ENCODE peak calls at places on chromosomes 13 and 19, in nine cellular contexts. One of them, this sample, is unnamed.

GRCh38 chr13:39581177-39581576 is 21.8 kb downstream of the LHFPL6 start:
- DNase-seq in stimulated activated CD8-positive, alpha-beta memory T cell treated with anti-CD3 and anti-CD28 coated beads, Interleukin-12 subunit alpha, Interleukin-12 subunit beta, amount 100 ng/mL, for 4 hours: no peak
- DNase-seq in CD4-positive, alpha-beta T cell: no peak
- DNase-seq in NCI-H460: no peak
- DNase-seq in Peyer's patch: no peak
- DNase-seq in OCI-LY7: peak
- DNase-seq in NT2/D1: no peak
- DNase-seq in SW480: no peak
- DNase-seq in iPS DF 19.7: no peak
- DNase-seq in this sample: no peak

GRCh38 chr13:111852701-111853100 is 214.2 kb upstream of the SOX1 start:
- DNase-seq in stimulated activated CD8-positive, alpha-beta memory T cell treated with anti-CD3 and anti-CD28 coated beads, Interleukin-12 subunit alpha, Interleukin-12 subunit beta, amount 100 ng/mL, for 4 hours: no peak
- DNase-seq in NCI-H460: no peak
- DNase-seq in iPS DF 19.7: no peak
- DNase-seq in Peyer's patch: no peak
- DNase-seq in OCI-LY7: no peak
- DNase-seq in SW480: no peak
- DNase-seq in CD4-positive, alpha-beta T cell: no peak
- DNase-seq in NT2/D1: no peak
- DNase-seq in this sample: no peak

GRCh38 chr19:55766466-55766865 is 2.5 kb upstream of the RFPL4AL1 start:
- DNase-seq in iPS DF 19.7: no peak
- DNase-seq in NT2/D1: no peak
- DNase-seq in OCI-LY7: no peak
- DNase-seq in CD4-positive, alpha-beta T cell: no peak
- DNase-seq in Peyer's patch: no peak
- DNase-seq in NCI-H460: no peak
- DNase-seq in stimulated activated CD8-positive, alpha-beta memory T cell treated with anti-CD3 and anti-CD28 coated beads, Interleukin-12 subunit alpha, Interleukin-12 subunit beta, amount 100 ng/mL, for 4 hours: no peak
- DNase-seq in SW480: peak
- DNase-seq in this sample: no peak

GRCh38 chr19:9498183-9498902 is at the start of gene ZNF560:
- DNase-seq in stimulated activated CD8-positive, alpha-beta memory T cell treated with anti-CD3 and anti-CD28 coated beads, Interleukin-12 subunit alpha, Interleukin-12 subunit beta, amount 100 ng/mL, for 4 hours: no peak
- DNase-seq in OCI-LY7: no peak
- DNase-seq in NCI-H460: no peak
- DNase-seq in Peyer's patch: no peak
- DNase-seq in NT2/D1: peak
- DNase-seq in CD4-positive, alpha-beta T cell: no peak
- DNase-seq in SW480: no peak
- DNase-seq in iPS DF 19.7: no peak
- DNase-seq in this sample: no peak

GRCh38 chr19:5561559-5561958 is 6.2 kb downstream of the TINCR start:
- DNase-seq in iPS DF 19.7: no peak
- DNase-seq in CD4-positive, alpha-beta T cell: no peak
- DNase-seq in SW480: no peak
- DNase-seq in NCI-H460: no peak
- DNase-seq in OCI-LY7: no peak
- DNase-seq in NT2/D1: no peak
- DNase-seq in stimulated activated CD8-positive, alpha-beta memory T cell treated with anti-CD3 and anti-CD28 coated beads, Interleukin-12 subunit alpha, Interleukin-12 subunit beta, amount 100 ng/mL, for 4 hours: no peak
- DNase-seq in Peyer's patch: no peak
- DNase-seq in this sample: no peak

GRCh38 chr13:47288546-47288945 is 391.7 kb upstream of the HTR2A start:
- DNase-seq in CD4-positive, alpha-beta T cell: no peak
- DNase-seq in SW480: no peak
- DNase-seq in NT2/D1: no peak
- DNase-seq in stimulated activated CD8-positive, alpha-beta memory T cell treated with anti-CD3 and anti-CD28 coated beads, Interleukin-12 subunit alpha, Interleukin-12 subunit beta, amount 100 ng/mL, for 4 hours: no peak
- DNase-seq in OCI-LY7: no peak
- DNase-seq in iPS DF 19.7: no peak
- DNase-seq in NCI-H460: no peak
- DNase-seq in Peyer's patch: no peak
- DNase-seq in this sample: no peak

GRCh38 chr19:16106121-16106520 is 5.6 kb upstream of the RAB8A start:
- DNase-seq in stimulated activated CD8-positive, alpha-beta memory T cell treated with anti-CD3 and anti-CD28 coated beads, Interleukin-12 subunit alpha, Interleukin-12 subunit beta, amount 100 ng/mL, for 4 hours: no peak
- DNase-seq in NCI-H460: peak
- DNase-seq in NT2/D1: no peak
- DNase-seq in iPS DF 19.7: no peak
- DNase-seq in SW480: peak
- DNase-seq in CD4-positive, alpha-beta T cell: no peak
- DNase-seq in OCI-LY7: peak
- DNase-seq in Peyer's patch: no peak
- DNase-seq in this sample: no peak

GRCh38 chr19:40237791-40238190 is 11.3 kb upstream of the CCNP start:
- DNase-seq in SW480: no peak
- DNase-seq in NCI-H460: no peak
- DNase-seq in stimulated activated CD8-positive, alpha-beta memory T cell treated with anti-CD3 and anti-CD28 coated beads, Interleukin-12 subunit alpha, Interleukin-12 subunit beta, amount 100 ng/mL, for 4 hours: no peak
- DNase-seq in NT2/D1: no peak
- DNase-seq in CD4-positive, alpha-beta T cell: no peak
- DNase-seq in iPS DF 19.7: no peak
- DNase-seq in OCI-LY7: no peak
- DNase-seq in Peyer's patch: no peak
- DNase-seq in this sample: no peak

GRCh38 chr13:25840261-25840660 is 211.6 kb downstream of the SHISA2 start:
- DNase-seq in stimulated activated CD8-positive, alpha-beta memory T cell treated with anti-CD3 and anti-CD28 coated beads, Interleukin-12 subunit alpha, Interleukin-12 subunit beta, amount 100 ng/mL, for 4 hours: no peak
- DNase-seq in NT2/D1: no peak
- DNase-seq in SW480: no peak
- DNase-seq in NCI-H460: no peak
- DNase-seq in OCI-LY7: no peak
- DNase-seq in Peyer's patch: no peak
- DNase-seq in CD4-positive, alpha-beta T cell: no peak
- DNase-seq in iPS DF 19.7: no peak
- DNase-seq in this sample: no peak

GRCh38 chr19:52171321-52172169 is at the start of gene ZNF836:
- DNase-seq in SW480: peak
- DNase-seq in OCI-LY7: peak
- DNase-seq in stimulated activated CD8-positive, alpha-beta memory T cell treated with anti-CD3 and anti-CD28 coated beads, Interleukin-12 subunit alpha, Interleukin-12 subunit beta, amount 100 ng/mL, for 4 hours: peak
- DNase-seq in iPS DF 19.7: no peak
- DNase-seq in Peyer's patch: peak
- DNase-seq in NT2/D1: no peak
- DNase-seq in CD4-positive, alpha-beta T cell: peak
- DNase-seq in NCI-H460: peak
- DNase-seq in this sample: peak

GRCh38 chr19:1261863-1262686 is 7.1 kb upstream of the CIRBP start:
- DNase-seq in NCI-H460: no peak
- DNase-seq in Peyer's patch: peak
- DNase-seq in NT2/D1: no peak
- DNase-seq in OCI-LY7: no peak
- DNase-seq in SW480: peak
- DNase-seq in iPS DF 19.7: no peak
- DNase-seq in CD4-positive, alpha-beta T cell: no peak
- DNase-seq in stimulated activated CD8-positive, alpha-beta memory T cell treated with anti-CD3 and anti-CD28 coated beads, Interleukin-12 subunit alpha, Interleukin-12 subunit beta, amount 100 ng/mL, for 4 hours: no peak
- DNase-seq in this sample: no peak

GRCh38 chr13:112260108-112261055 is 115.8 kb upstream of the SPACA7 start:
- DNase-seq in iPS DF 19.7: no peak
- DNase-seq in OCI-LY7: no peak
- DNase-seq in SW480: no peak
- DNase-seq in NT2/D1: no peak
- DNase-seq in stimulated activated CD8-positive, alpha-beta memory T cell treated with anti-CD3 and anti-CD28 coated beads, Interleukin-12 subunit alpha, Interleukin-12 subunit beta, amount 100 ng/mL, for 4 hours: no peak
- DNase-seq in Peyer's patch: peak
- DNase-seq in CD4-positive, alpha-beta T cell: no peak
- DNase-seq in NCI-H460: no peak
- DNase-seq in this sample: no peak

GRCh38 chr13:19048381-19048780 is 133.2 kb downstream of the TUBA3C start:
- DNase-seq in iPS DF 19.7: no peak
- DNase-seq in SW480: no peak
- DNase-seq in stimulated activated CD8-positive, alpha-beta memory T cell treated with anti-CD3 and anti-CD28 coated beads, Interleukin-12 subunit alpha, Interleukin-12 subunit beta, amount 100 ng/mL, for 4 hours: no peak
- DNase-seq in NT2/D1: no peak
- DNase-seq in OCI-LY7: no peak
- DNase-seq in CD4-positive, alpha-beta T cell: no peak
- DNase-seq in Peyer's patch: no peak
- DNase-seq in NCI-H460: no peak
- DNase-seq in this sample: no peak

GRCh38 chr13:43732726-43733125 is 54.0 kb downstream of the ENOX1 start:
- DNase-seq in NT2/D1: no peak
- DNase-seq in iPS DF 19.7: no peak
- DNase-seq in stimulated activated CD8-positive, alpha-beta memory T cell treated with anti-CD3 and anti-CD28 coated beads, Interleukin-12 subunit alpha, Interleukin-12 subunit beta, amount 100 ng/mL, for 4 hours: no peak
- DNase-seq in CD4-positive, alpha-beta T cell: no peak
- DNase-seq in NCI-H460: no peak
- DNase-seq in SW480: no peak
- DNase-seq in Peyer's patch: no peak
- DNase-seq in OCI-LY7: no peak
- DNase-seq in this sample: no peak

GRCh38 chr19:18401580-18402112 is 4.2 kb upstream of the LRRC25 start:
- DNase-seq in iPS DF 19.7: no peak
- DNase-seq in CD4-positive, alpha-beta T cell: no peak
- DNase-seq in Peyer's patch: peak
- DNase-seq in NCI-H460: peak
- DNase-seq in SW480: peak
- DNase-seq in OCI-LY7: peak
- DNase-seq in NT2/D1: peak
- DNase-seq in stimulated activated CD8-positive, alpha-beta memory T cell treated with anti-CD3 and anti-CD28 coated beads, Interleukin-12 subunit alpha, Interleukin-12 subunit beta, amount 100 ng/mL, for 4 hours: no peak
- DNase-seq in this sample: no peak

GRCh38 chr19:18232540-18233223 is 6.4 kb upstream of the PDE4C start:
- DNase-seq in stimulated activated CD8-positive, alpha-beta memory T cell treated with anti-CD3 and anti-CD28 coated beads, Interleukin-12 subunit alpha, Interleukin-12 subunit beta, amount 100 ng/mL, for 4 hours: no peak
- DNase-seq in iPS DF 19.7: no peak
- DNase-seq in NT2/D1: peak
- DNase-seq in CD4-positive, alpha-beta T cell: no peak
- DNase-seq in OCI-LY7: no peak
- DNase-seq in NCI-H460: no peak
- DNase-seq in Peyer's patch: no peak
- DNase-seq in SW480: no peak
- DNase-seq in this sample: peak

GRCh38 chr13:67372868-67373464 is 142.8 kb upstream of the PCDH9 start:
- DNase-seq in iPS DF 19.7: no peak
- DNase-seq in NT2/D1: no peak
- DNase-seq in stimulated activated CD8-positive, alpha-beta memory T cell treated with anti-CD3 and anti-CD28 coated beads, Interleukin-12 subunit alpha, Interleukin-12 subunit beta, amount 100 ng/mL, for 4 hours: no peak
- DNase-seq in NCI-H460: no peak
- DNase-seq in OCI-LY7: no peak
- DNase-seq in CD4-positive, alpha-beta T cell: no peak
- DNase-seq in Peyer's patch: no peak
- DNase-seq in SW480: no peak
- DNase-seq in this sample: no peak

GRCh38 chr19:35977446-35978222 is 17.4 kb upstream of the SDHAF1 start:
- DNase-seq in NCI-H460: no peak
- DNase-seq in NT2/D1: no peak
- DNase-seq in iPS DF 19.7: no peak
- DNase-seq in CD4-positive, alpha-beta T cell: no peak
- DNase-seq in SW480: peak
- DNase-seq in stimulated activated CD8-positive, alpha-beta memory T cell treated with anti-CD3 and anti-CD28 coated beads, Interleukin-12 subunit alpha, Interleukin-12 subunit beta, amount 100 ng/mL, for 4 hours: no peak
- DNase-seq in Peyer's patch: no peak
- DNase-seq in OCI-LY7: peak
- DNase-seq in this sample: no peak